ENCODE peak calls at places on chromosomes 12 and 14, in ten cellular contexts. O is H1, K is fibroblast of lung, R is breast epithelium, G is tibial nerve, H is astrocyte, C is bronchial epithelial cell, E is prostate gland, L is K562, A is hepatocyte. B is an unnamed sample.

GRCh38 chr14:55603401-55603953 is 23.5 kb downstream of the KTN1 start:
- DNase-seq in O (no peak), K (no peak), R (no peak), G (no peak), H (no peak), C (no peak), E (no peak), L (no peak), A (no peak), B (no peak)

GRCh38 chr12:63922446-63922845 is 77.9 kb downstream of the SRGAP1 start:
- DNase-seq in O (no peak), K (peak; percentile 64), R (no peak), G (no peak), H (peak; percentile 59), C (peak; percentile 83), E (no peak), L (no peak), A (no peak), B (no peak)

GRCh38 chr12:111076611-111077451 is 156.5 kb upstream of the MYL2 start:
- DNase-seq in O (no peak), K (no peak), R (no peak), G (no peak), H (no peak), C (no peak), E (peak; percentile 38), L (no peak), A (no peak), B (no peak)

GRCh38 chr12:62006076-62006732 is 254.0 kb upstream of the USP15 start:
- DNase-seq in O (no peak), K (peak; percentile 17), R (no peak), G (no peak), H (peak; percentile 2), C (peak; percentile 48), E (no peak), L (peak; percentile 49), A (peak; percentile 52), B (no peak)

GRCh38 chr12:26871985-26872384 is 39.0 kb upstream of the ITPR2 start:
- DNase-seq in O (no peak), K (no peak), R (no peak), G (no peak), H (no peak), C (no peak), E (no peak), L (no peak), A (no peak), B (no peak)

GRCh38 chr14:101474563-101475467 is 86.5 kb upstream of the DIO3 start:
- DNase-seq in O (no peak), K (no peak), R (no peak), G (no peak), H (no peak), C (no peak), E (no peak), L (no peak), A (no peak), B (no peak)

GRCh38 chr12:113184098-113184899 is 979 bp downstream of the DDX54 start:
- DNase-seq in O (no peak), K (no peak), R (no peak), G (peak; percentile 23), H (peak; percentile 76), C (no peak), E (no peak), L (no peak), A (no peak), B (no peak)

GRCh38 chr12:69935651-69936100 is 110.6 kb downstream of the MYRFL start:
- DNase-seq in O (no peak), K (no peak), R (peak; percentile 27), G (no peak), H (no peak), C (no peak), E (no peak), L (peak; percentile 15), A (no peak), B (no peak)

GRCh38 chr12:50049254-50050118 is 7.9 kb upstream of the ASIC1 start:
- DNase-seq in O (no peak), K (no peak), R (no peak), G (no peak), H (no peak), C (no peak), E (no peak), L (no peak), A (no peak), B (no peak)

GRCh38 chr12:50050410-50051280 is 6.8 kb upstream of the ASIC1 start:
- DNase-seq in O (no peak), K (peak; percentile 60), R (no peak), G (peak; percentile 43), H (peak; percentile 46), C (peak; percentile 33), E (no peak), L (peak; percentile 96), A (peak; percentile 76), B (no peak)

GRCh38 chr12:50050119-50050385 is 7.3 kb upstream of the ASIC1 start:
- DNase-seq in O (no peak), K (no peak), R (no peak), G (no peak), H (no peak), C (no peak), E (no peak), L (no peak), A (no peak), B (no peak)

GRCh38 chr12:50043854-50044253 is 13.5 kb upstream of the ASIC1 start:
- DNase-seq in O (no peak), K (no peak), R (no peak), G (no peak), H (no peak), C (no peak), E (no peak), L (no peak), A (no peak), B (no peak)

GRCh38 chr12:50047693-50048250 is 9.6 kb upstream of the ASIC1 start:
- DNase-seq in O (no peak), K (no peak), R (no peak), G (no peak), H (no peak), C (no peak), E (no peak), L (peak; percentile 78), A (no peak), B (no peak)
- H3K27me3 ChIP-seq in O (peaks cover 11% of the 10 kb centered on the region), K (peaks cover 27% of the 10 kb centered on the region), R (no peaks in the 10 kb centered on the region), G (no peaks in the 10 kb centered on the region), H (peaks cover 26% of the 10 kb centered on the region), C (peaks cover under 1% of the 10 kb centered on the region), E (no peaks in the 10 kb centered on the region), L (peaks cover 16% of the 10 kb centered on the region), A (peaks cover 11% of the 10 kb centered on the region), B (no peaks in the 10 kb centered on the region)

GRCh38 chr12:108307006-108307405 is 32.1 kb downstream of the CMKLR1 start:
- DNase-seq in O (no peak), K (peak; percentile 54), R (no peak), G (no peak), H (peak; percentile 49), C (no peak), E (no peak), L (no peak), A (no peak), B (peak; percentile 99)

GRCh38 chr12:108306506-108306905 is 32.6 kb downstream of the CMKLR1 start:
- DNase-seq in O (no peak), K (no peak), R (no peak), G (no peak), H (no peak), C (no peak), E (no peak), L (no peak), A (no peak), B (no peak)

GRCh38 chr12:108306014-108306501 is 33.1 kb downstream of the CMKLR1 start:
- DNase-seq in O (no peak), K (peak; percentile 76), R (no peak), G (no peak), H (peak; percentile 73), C (peak; percentile 69), E (no peak), L (peak; percentile 21), A (peak; percentile 35), B (peak; percentile 79)

GRCh38 chr12:108304633-108305032 is 34.5 kb downstream of the CMKLR1 start:
- DNase-seq in O (no peak), K (peak; percentile 10), R (no peak), G (no peak), H (peak; percentile 3), C (no peak), E (no peak), L (no peak), A (peak; percentile 37), B (no peak)

GRCh38 chr12:108305520-108305919 is 33.6 kb downstream of the CMKLR1 start:
- DNase-seq in O (no peak), K (peak; percentile 88), R (peak; percentile 91), G (peak; percentile 86), H (peak; percentile 84), C (peak; percentile 26), E (peak; percentile 21), L (peak; percentile 43), A (peak; percentile 78), B (peak; percentile 98)
- H3K4me3 ChIP-seq in O (no peak overlapping the region), K (peak overlapping the region; percentile 10), R (peak overlapping the region; percentile 21), G (no peak overlapping the region), H (peak overlapping the region; percentile 32), C (no peak overlapping the region), E (no peak overlapping the region), L (no peak overlapping the region), A (no peak overlapping the region), B (peak overlapping the region; percentile 15)

GRCh38 chr14:95415993-95416392 is 96.3 kb upstream of the CLMN start:
- DNase-seq in O (no peak), K (no peak), R (no peak), G (no peak), H (no peak), C (no peak), E (no peak), L (no peak), A (no peak), B (no peak)

GRCh38 chr14:95421741-95422140 is 94.7 kb downstream of the SYNE3 start:
- DNase-seq in O (no peak), K (no peak), R (no peak), G (no peak), H (no peak), C (no peak), E (no peak), L (no peak), A (no peak), B (no peak)

GRCh38 chr14:95417492-95417891 is 97.8 kb upstream of the CLMN start:
- DNase-seq in O (no peak), K (no peak), R (no peak), G (no peak), H (no peak), C (no peak), E (no peak), L (no peak), A (no peak), B (no peak)

GRCh38 chr14:95419569-95419968 is 96.9 kb downstream of the SYNE3 start:
- DNase-seq in O (no peak), K (no peak), R (no peak), G (no peak), H (no peak), C (no peak), E (no peak), L (no peak), A (no peak), B (no peak)

DNA sequence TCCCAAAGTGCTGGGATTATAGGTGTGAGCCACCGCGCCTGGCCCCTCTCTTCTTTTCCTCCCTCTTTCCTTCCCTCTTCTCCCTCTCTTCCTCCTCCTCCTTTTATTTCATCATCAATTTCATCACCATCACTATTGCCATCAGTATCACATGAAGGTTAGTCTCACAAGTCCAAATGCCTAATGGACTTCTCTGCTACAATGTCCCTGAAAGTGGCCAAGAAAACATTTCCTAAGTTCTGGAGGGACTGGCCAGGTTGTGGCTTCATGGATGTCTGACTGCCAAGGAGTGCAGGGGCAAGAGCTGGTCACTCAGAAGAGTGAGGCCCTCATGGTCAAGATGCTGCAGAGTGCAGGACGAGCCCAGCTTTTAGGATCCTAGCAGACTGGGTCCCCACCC is 97.6 kb downstream of the SYNE3 start:
- DNase-seq in O (no peak), K (no peak), R (no peak), G (no peak), H (no peak), C (no peak), E (no peak), L (no peak), A (no peak), B (no peak)
- H3K36me3 ChIP-seq in O (no peaks in the 10 kb centered on the region), K (peaks cover 11% of the 10 kb centered on the region), R (no peaks in the 10 kb centered on the region), G (no peaks in the 10 kb centered on the region), H (no peaks in the 10 kb centered on the region), C (no peaks in the 10 kb centered on the region), E (no peaks in the 10 kb centered on the region), L (no peaks in the 10 kb centered on the region), A (no peaks in the 10 kb centered on the region), B (no peaks in the 10 kb centered on the region)

GRCh38 chr14:50615566-50615965 is 52.5 kb downstream of the SAV1 start:
- DNase-seq in O (no peak), K (no peak), R (no peak), G (no peak), H (no peak), C (no peak), E (no peak), L (no peak), A (no peak), B (no peak)

GRCh38 chr14:50610465-50610864 is 50.5 kb downstream of the ATL1 start:
- DNase-seq in O (no peak), K (no peak), R (no peak), G (no peak), H (no peak), C (no peak), E (no peak), L (no peak), A (no peak), B (no peak)

GRCh38 chr14:50615056-50615455 is 53.0 kb downstream of the SAV1 start:
- DNase-seq in O (no peak), K (no peak), R (no peak), G (no peak), H (no peak), C (no peak), E (no peak), L (no peak), A (no peak), B (no peak)

GRCh38 chr14:50616275-50616674 is 51.8 kb downstream of the SAV1 start:
- DNase-seq in O (no peak), K (no peak), R (no peak), G (no peak), H (no peak), C (no peak), E (no peak), L (no peak), A (no peak), B (no peak)

DNA sequence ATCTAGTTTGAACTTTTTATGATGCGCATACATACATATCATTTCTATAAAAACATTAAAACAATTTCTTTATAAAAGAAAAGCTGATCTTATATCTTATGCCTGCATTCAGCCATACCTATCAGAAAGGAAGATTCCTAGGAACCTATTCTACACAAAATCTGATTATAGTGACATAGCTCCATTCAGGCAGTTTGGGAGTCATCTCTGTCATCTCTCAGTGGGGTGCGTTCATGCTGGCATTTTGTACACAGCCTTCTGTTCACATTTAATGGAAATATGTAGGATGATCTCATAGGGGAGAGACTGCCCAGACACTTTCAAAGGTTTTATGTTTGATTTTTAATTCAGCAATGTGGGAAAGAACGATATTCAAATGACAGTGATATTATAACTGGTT is 52.9 kb downstream of the ATL1 start:
- DNase-seq in O (no peak), K (no peak), R (no peak), G (no peak), H (no peak), C (no peak), E (no peak), L (no peak), A (no peak), B (no peak)
- H3K27me3 ChIP-seq in O (no peaks in the 10 kb centered on the region), K (no peaks in the 10 kb centered on the region), R (no peaks in the 10 kb centered on the region), G (no peaks in the 10 kb centered on the region), H (no peaks in the 10 kb centered on the region), C (no peaks in the 10 kb centered on the region), E (no peaks in the 10 kb centered on the region), L (no peaks in the 10 kb centered on the region), A (no peaks in the 10 kb centered on the region), B (no peaks in the 10 kb centered on the region)

B was measured in MG63.